ENCODE peak calls at places on chromosomes 3 and 15, in five cellular contexts. One of them, this sample, is unnamed.

GRCh38 chr15:82129769-82130168 is 84.0 kb upstream of the MEX3B start:
- DNase-seq in endothelial cell: no peak
- DNase-seq in CD8-positive, alpha-beta T cell: no peak
- DNase-seq in MCF 10A: no peak
- DNase-seq in neural crest cell: no peak
- DNase-seq in this sample: no peak

GRCh38 chr15:43255376-43255775 is 11.4 kb downstream of the TGM5 start:
- DNase-seq in endothelial cell: no peak
- DNase-seq in CD8-positive, alpha-beta T cell: no peak
- DNase-seq in MCF 10A: no peak
- DNase-seq in neural crest cell: no peak
- DNase-seq in this sample: no peak

GRCh38 chr3:175002732-175003143 is 143.6 kb downstream of the NAALADL2 start:
- DNase-seq in endothelial cell: no peak
- DNase-seq in CD8-positive, alpha-beta T cell: no peak
- DNase-seq in MCF 10A: peak
- DNase-seq in neural crest cell: no peak
- DNase-seq in this sample: no peak

GRCh38 chr15:59925123-59925522 is 79.0 kb upstream of the FOXB1 start:
- DNase-seq in endothelial cell: no peak
- DNase-seq in CD8-positive, alpha-beta T cell: no peak
- DNase-seq in MCF 10A: no peak
- DNase-seq in neural crest cell: no peak
- DNase-seq in this sample: no peak

GRCh38 chr3:52481819-52482521 is 13.2 kb upstream of the STAB1 start:
- DNase-seq in endothelial cell: peak
- DNase-seq in CD8-positive, alpha-beta T cell: no peak
- DNase-seq in MCF 10A: no peak
- DNase-seq in neural crest cell: peak
- DNase-seq in this sample: no peak

GRCh38 chr15:70826634-70827033 is 27.3 kb downstream of the LARP6 start:
- DNase-seq in endothelial cell: no peak
- DNase-seq in CD8-positive, alpha-beta T cell: no peak
- DNase-seq in MCF 10A: peak
- DNase-seq in neural crest cell: no peak
- DNase-seq in this sample: no peak

GRCh38 chr3:170037463-170038433 is at the start of gene GPR160:
- DNase-seq in endothelial cell: peak
- DNase-seq in CD8-positive, alpha-beta T cell: peak
- DNase-seq in MCF 10A: peak
- DNase-seq in neural crest cell: peak
- DNase-seq in this sample: peak

GRCh38 chr15:77702211-77702957 is 69.7 kb upstream of the LINGO1 start:
- DNase-seq in endothelial cell: peak
- DNase-seq in CD8-positive, alpha-beta T cell: no peak
- DNase-seq in MCF 10A: peak
- DNase-seq in neural crest cell: peak
- DNase-seq in this sample: no peak

GRCh38 chr3:45163481-45163880 is 17.3 kb upstream of the CDCP1 start:
- DNase-seq in endothelial cell: no peak
- DNase-seq in CD8-positive, alpha-beta T cell: no peak
- DNase-seq in MCF 10A: no peak
- DNase-seq in neural crest cell: no peak
- DNase-seq in this sample: no peak

GRCh38 chr3:963755-964154 is 129.1 kb upstream of the CNTN6 start:
- DNase-seq in endothelial cell: no peak
- DNase-seq in CD8-positive, alpha-beta T cell: no peak
- DNase-seq in MCF 10A: no peak
- DNase-seq in neural crest cell: no peak
- DNase-seq in this sample: no peak

GRCh38 chr3:122397136-122397645 is 13.2 kb downstream of the FAM162A start:
- DNase-seq in endothelial cell: no peak
- DNase-seq in CD8-positive, alpha-beta T cell: no peak
- DNase-seq in MCF 10A: no peak
- DNase-seq in neural crest cell: no peak
- DNase-seq in this sample: no peak

GRCh38 chr3:6860149-6860548 is 766 bp upstream of the GRM7 start:
- DNase-seq in endothelial cell: no peak
- DNase-seq in CD8-positive, alpha-beta T cell: no peak
- DNase-seq in MCF 10A: no peak
- DNase-seq in neural crest cell: no peak
- DNase-seq in this sample: no peak

GRCh38 chr3:120435621-120436020 is 15.2 kb downstream of the FSTL1 start:
- DNase-seq in endothelial cell: no peak
- DNase-seq in CD8-positive, alpha-beta T cell: no peak
- DNase-seq in MCF 10A: no peak
- DNase-seq in neural crest cell: no peak
- DNase-seq in this sample: no peak

GRCh38 chr3:57006048-57006709 is 54.3 kb upstream of the SPATA12 start:
- DNase-seq in endothelial cell: no peak
- DNase-seq in CD8-positive, alpha-beta T cell: no peak
- DNase-seq in MCF 10A: no peak
- DNase-seq in neural crest cell: no peak
- DNase-seq in this sample: no peak

GRCh38 chr3:152272771-152273242 is 4.1 kb downstream of the MBNL1 start:
- DNase-seq in endothelial cell: no peak
- DNase-seq in CD8-positive, alpha-beta T cell: no peak
- DNase-seq in MCF 10A: peak
- DNase-seq in neural crest cell: no peak
- DNase-seq in this sample: no peak

GRCh38 chr15:77769700-77770099 is 137.0 kb upstream of the LINGO1 start:
- DNase-seq in endothelial cell: no peak
- DNase-seq in CD8-positive, alpha-beta T cell: no peak
- DNase-seq in MCF 10A: no peak
- DNase-seq in neural crest cell: no peak
- DNase-seq in this sample: no peak

GRCh38 chr3:132246212-132246611 is 71.0 kb upstream of the ACP3 start:
- DNase-seq in endothelial cell: no peak
- DNase-seq in CD8-positive, alpha-beta T cell: no peak
- DNase-seq in MCF 10A: no peak
- DNase-seq in neural crest cell: no peak
- DNase-seq in this sample: no peak

GRCh38 chr3:57951106-57951882 is 56.9 kb upstream of the FLNB start:
- DNase-seq in endothelial cell: no peak
- DNase-seq in CD8-positive, alpha-beta T cell: no peak
- DNase-seq in MCF 10A: peak
- DNase-seq in neural crest cell: no peak
- DNase-seq in this sample: no peak

GRCh38 chr15:66751579-66751978 is 49.5 kb downstream of the SMAD6 start:
- DNase-seq in endothelial cell: no peak
- DNase-seq in CD8-positive, alpha-beta T cell: no peak
- DNase-seq in MCF 10A: no peak
- DNase-seq in neural crest cell: no peak
- DNase-seq in this sample: no peak

GRCh38 chr3:39383190-39383912 is at the start of gene SLC25A38:
- DNase-seq in endothelial cell: peak
- DNase-seq in CD8-positive, alpha-beta T cell: peak
- DNase-seq in MCF 10A: peak
- DNase-seq in neural crest cell: peak
- DNase-seq in this sample: peak

GRCh38 chr15:69842851-69843250 is 254.9 kb downstream of the TLE3 start:
- DNase-seq in endothelial cell: no peak
- DNase-seq in CD8-positive, alpha-beta T cell: no peak
- DNase-seq in MCF 10A: no peak
- DNase-seq in neural crest cell: no peak
- DNase-seq in this sample: no peak

GRCh38 chr3:15294914-15295313 is 37.5 kb downstream of the SH3BP5 start:
- DNase-seq in endothelial cell: no peak
- DNase-seq in CD8-positive, alpha-beta T cell: no peak
- DNase-seq in MCF 10A: no peak
- DNase-seq in neural crest cell: no peak
- DNase-seq in this sample: no peak

GRCh38 chr3:187958432-187959003 is 195.4 kb upstream of the LPP start:
- DNase-seq in endothelial cell: no peak
- DNase-seq in CD8-positive, alpha-beta T cell: peak
- DNase-seq in MCF 10A: no peak
- DNase-seq in neural crest cell: no peak
- DNase-seq in this sample: no peak

GRCh38 chr3:192884831-192885356 is 32.8 kb downstream of the MB21D2 start:
- DNase-seq in endothelial cell: no peak
- DNase-seq in CD8-positive, alpha-beta T cell: no peak
- DNase-seq in MCF 10A: no peak
- DNase-seq in neural crest cell: no peak
- DNase-seq in this sample: no peak

GRCh38 chr15:55917881-55918296 is 75.5 kb downstream of the NEDD4 start:
- DNase-seq in endothelial cell: no peak
- DNase-seq in CD8-positive, alpha-beta T cell: no peak
- DNase-seq in MCF 10A: peak
- DNase-seq in neural crest cell: no peak
- DNase-seq in this sample: no peak

GRCh38 chr15:74134387-74135027 is 4.1 kb downstream of the ISLR2 start:
- DNase-seq in endothelial cell: peak
- DNase-seq in CD8-positive, alpha-beta T cell: no peak
- DNase-seq in MCF 10A: no peak
- DNase-seq in neural crest cell: peak
- DNase-seq in this sample: peak

GRCh38 chr3:7536921-7537320 is 676.0 kb downstream of the GRM7 start:
- DNase-seq in endothelial cell: no peak
- DNase-seq in CD8-positive, alpha-beta T cell: no peak
- DNase-seq in MCF 10A: no peak
- DNase-seq in neural crest cell: no peak
- DNase-seq in this sample: no peak

GRCh38 chr3:188929138-188929537 is 242.6 kb upstream of the TPRG1 start:
- DNase-seq in endothelial cell: no peak
- DNase-seq in CD8-positive, alpha-beta T cell: no peak
- DNase-seq in MCF 10A: peak
- DNase-seq in neural crest cell: no peak
- DNase-seq in this sample: no peak

GRCh38 chr3:129122697-129123055 is 1.1 kb upstream of the RAB43 start:
- DNase-seq in endothelial cell: peak
- DNase-seq in CD8-positive, alpha-beta T cell: no peak
- DNase-seq in MCF 10A: no peak
- DNase-seq in neural crest cell: no peak
- DNase-seq in this sample: no peak

GRCh38 chr3:31423522-31423921 is 109.2 kb upstream of the STT3B start:
- DNase-seq in endothelial cell: no peak
- DNase-seq in CD8-positive, alpha-beta T cell: no peak
- DNase-seq in MCF 10A: peak
- DNase-seq in neural crest cell: no peak
- DNase-seq in this sample: no peak

GRCh38 chr3:177345049-177345972 is 148.0 kb upstream of the TBL1XR1 start:
- DNase-seq in endothelial cell: peak
- DNase-seq in CD8-positive, alpha-beta T cell: peak
- DNase-seq in MCF 10A: peak
- DNase-seq in neural crest cell: no peak
- DNase-seq in this sample: no peak

GRCh38 chr15:33148129-33148850 is 46.2 kb downstream of the FMN1 start:
- DNase-seq in endothelial cell: peak
- DNase-seq in CD8-positive, alpha-beta T cell: no peak
- DNase-seq in MCF 10A: no peak
- DNase-seq in neural crest cell: no peak
- DNase-seq in this sample: no peak

GRCh38 chr3:100463002-100463401 is 29.4 kb upstream of the TMEM45A start:
- DNase-seq in endothelial cell: peak
- DNase-seq in CD8-positive, alpha-beta T cell: no peak
- DNase-seq in MCF 10A: peak
- DNase-seq in neural crest cell: peak
- DNase-seq in this sample: no peak

GRCh38 chr3:8713901-8714759 is 19.5 kb upstream of the CAV3 start:
- DNase-seq in endothelial cell: peak
- DNase-seq in CD8-positive, alpha-beta T cell: no peak
- DNase-seq in MCF 10A: peak
- DNase-seq in neural crest cell: no peak
- DNase-seq in this sample: no peak
- TF ChIP-seq CTCF in endothelial cell: peak
- TF ChIP-seq CTCF in CD8-positive, alpha-beta T cell: no peak
- TF ChIP-seq CTCF in MCF 10A: peak
- TF ChIP-seq CTCF in neural crest cell: peak
- TF ChIP-seq CTCF in this sample: no peak

DNA sequence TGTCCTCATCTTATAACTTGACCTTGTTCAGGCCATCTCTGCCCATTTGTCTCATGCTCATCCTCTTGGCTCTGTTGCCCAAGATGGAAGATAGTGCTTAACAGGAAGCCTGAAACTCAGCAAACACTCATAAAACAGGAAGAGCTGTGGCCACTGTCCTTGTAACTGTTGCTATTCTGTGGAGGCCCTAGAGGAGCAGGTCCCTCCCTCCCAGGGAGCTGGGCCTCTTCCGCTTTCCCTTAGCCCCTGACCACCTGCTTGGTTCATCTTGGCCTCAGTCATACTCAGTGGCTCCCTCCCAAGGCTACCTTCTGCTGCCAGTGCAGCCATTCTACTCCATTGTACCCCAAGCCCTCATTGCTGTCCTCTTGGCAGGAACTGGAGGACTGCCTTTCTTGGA is 3.5 kb downstream of the MAPKAPK3 start:
- DNase-seq in endothelial cell: no peak
- DNase-seq in CD8-positive, alpha-beta T cell: no peak
- DNase-seq in MCF 10A: no peak
- DNase-seq in neural crest cell: no peak
- DNase-seq in this sample: no peak
- TF ChIP-seq CTCF in endothelial cell: no peak
- TF ChIP-seq CTCF in CD8-positive, alpha-beta T cell: no peak
- TF ChIP-seq CTCF in MCF 10A: no peak
- TF ChIP-seq CTCF in neural crest cell: no peak
- TF ChIP-seq CTCF in this sample: no peak

DNA sequence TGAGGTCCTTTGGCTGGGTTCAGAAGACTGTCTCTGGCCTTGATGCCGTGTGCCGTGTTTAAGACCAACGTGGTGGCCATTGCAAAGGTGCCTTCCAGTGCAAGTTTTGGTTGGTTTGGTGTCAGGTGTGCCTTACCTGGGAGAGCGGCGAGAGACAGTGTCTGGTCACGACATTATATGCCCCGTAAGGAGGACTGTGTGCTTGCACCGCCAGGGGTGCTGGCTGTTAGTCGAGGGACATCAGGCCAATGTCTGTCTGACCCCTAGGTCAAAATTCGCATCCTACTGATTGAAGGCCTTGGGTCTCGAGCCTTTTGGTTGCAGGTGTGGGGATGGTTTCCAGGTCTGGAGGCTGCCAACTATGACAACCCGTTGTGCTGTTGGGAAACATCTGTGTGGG is 111.9 kb downstream of the SNRPN start:
- DNase-seq in endothelial cell: no peak
- DNase-seq in CD8-positive, alpha-beta T cell: no peak
- DNase-seq in MCF 10A: no peak
- DNase-seq in neural crest cell: no peak
- DNase-seq in this sample: no peak
- TF ChIP-seq CTCF in endothelial cell: no peak
- TF ChIP-seq CTCF in CD8-positive, alpha-beta T cell: no peak
- TF ChIP-seq CTCF in MCF 10A: no peak
- TF ChIP-seq CTCF in neural crest cell: no peak
- TF ChIP-seq CTCF in this sample: no peak

GRCh38 chr3:142152349-142152748 is 3.0 kb upstream of the TFDP2 start:
- DNase-seq in endothelial cell: peak
- DNase-seq in CD8-positive, alpha-beta T cell: no peak
- DNase-seq in MCF 10A: peak
- DNase-seq in neural crest cell: no peak
- DNase-seq in this sample: no peak
- TF ChIP-seq CTCF in endothelial cell: peak
- TF ChIP-seq CTCF in CD8-positive, alpha-beta T cell: no peak
- TF ChIP-seq CTCF in MCF 10A: no peak
- TF ChIP-seq CTCF in neural crest cell: peak
- TF ChIP-seq CTCF in this sample: no peak

GRCh38 chr15:91885714-91886265 is 32.3 kb downstream of the SLCO3A1 start:
- DNase-seq in endothelial cell: no peak
- DNase-seq in CD8-positive, alpha-beta T cell: no peak
- DNase-seq in MCF 10A: peak
- DNase-seq in neural crest cell: no peak
- DNase-seq in this sample: no peak
- TF ChIP-seq CTCF in endothelial cell: no peak
- TF ChIP-seq CTCF in CD8-positive, alpha-beta T cell: no peak
- TF ChIP-seq CTCF in MCF 10A: no peak
- TF ChIP-seq CTCF in neural crest cell: no peak
- TF ChIP-seq CTCF in this sample: no peak

GRCh38 chr15:98648654-98649537 is 557 bp downstream of the IGF1R start:
- DNase-seq in endothelial cell: peak
- DNase-seq in CD8-positive, alpha-beta T cell: peak
- DNase-seq in MCF 10A: peak
- DNase-seq in neural crest cell: peak
- DNase-seq in this sample: peak
- TF ChIP-seq CTCF in endothelial cell: no peak
- TF ChIP-seq CTCF in CD8-positive, alpha-beta T cell: no peak
- TF ChIP-seq CTCF in MCF 10A: no peak
- TF ChIP-seq CTCF in neural crest cell: no peak
- TF ChIP-seq CTCF in this sample: no peak

This sample was measured in activated B cell treated with CpG ODN at 0.5 μM for 24 hours.